ENCODE peak calls at places on chromosomes 12 and 14, in five cellular contexts. A is CD4-positive, CD25-positive, alpha-beta regulatory T cell; P is ACHN; L is lower leg skin; B is HCEC 1CT. I is an unnamed sample.

GRCh38 chr14:74882103-74882920 is 596 bp downstream of the DLST start:
- DNase-seq in P (peak), B (peak), A (peak), L (peak), I (peak)

GRCh38 chr12:106030210-106031175 is 108.3 kb downstream of the NUAK1 start:
- DNase-seq in P (peak), B (peak), L (no peak), A (no peak), I (no peak)

GRCh38 chr12:108523365-108523764 is 8.3 kb downstream of the FICD start:
- DNase-seq in L (no peak), B (no peak), A (no peak), P (no peak), I (no peak)

GRCh38 chr12:121388421-121388981 is 11.4 kb upstream of the RNF34 start:
- DNase-seq in B (peak), L (no peak), A (no peak), P (no peak), I (no peak)

GRCh38 chr12:76391461-76391860 is 43.2 kb upstream of the BBS10 start:
- DNase-seq in P (no peak), B (no peak), A (no peak), L (no peak), I (no peak)

GRCh38 chr14:77979666-77980351 is 179.9 kb downstream of the ADCK1 start:
- DNase-seq in B (no peak), L (no peak), A (no peak), P (no peak), I (no peak)

GRCh38 chr14:74407021-74407800 is 18.8 kb downstream of the SYNDIG1L start:
- DNase-seq in A (no peak), P (no peak), L (no peak), B (no peak), I (no peak)

GRCh38 chr12:107318804-107319535 is 225.6 kb upstream of the CRY1 start:
- DNase-seq in A (no peak), L (peak), B (no peak), P (peak), I (peak)

GRCh38 chr12:49623142-49623899 is at the start of gene PRPF40B:
- DNase-seq in B (peak), P (peak), L (peak), A (peak), I (peak)

GRCh38 chr12:113924341-113924740 is 41.8 kb downstream of the RBM19 start:
- DNase-seq in P (no peak), L (no peak), B (no peak), A (no peak), I (no peak)

GRCh38 chr14:26163761-26164160 is 434.1 kb downstream of the NOVA1 start:
- DNase-seq in L (no peak), B (peak), A (no peak), P (peak), I (no peak)

GRCh38 chr12:96766232-96766631 is 140.8 kb upstream of the NEDD1 start:
- DNase-seq in B (peak), L (no peak), P (peak), A (no peak), I (no peak)

GRCh38 chr12:111448266-111448830 is 42.6 kb downstream of the SH2B3 start:
- DNase-seq in L (peak), A (no peak), P (no peak), B (no peak), I (no peak)

GRCh38 chr14:87805315-87805723 is 187.7 kb downstream of the GALC start:
- DNase-seq in L (no peak), A (no peak), B (no peak), P (peak), I (no peak)

GRCh38 chr14:71321556-71322315 is 414.5 kb downstream of the PCNX1 start:
- DNase-seq in A (no peak), P (peak), B (peak), L (no peak), I (peak)

GRCh38 chr12:64102339-64102738 is 119.8 kb downstream of the KICS2 start:
- DNase-seq in P (no peak), B (peak), A (no peak), L (no peak), I (no peak)

GRCh38 chr14:103711516-103712431 is 3.5 kb downstream of the XRCC3 start:
- DNase-seq in L (no peak), B (no peak), P (no peak), A (no peak), I (no peak)

GRCh38 chr12:67590122-67590795 is 58.3 kb upstream of the DYRK2 start:
- DNase-seq in B (no peak), P (no peak), L (no peak), A (peak), I (no peak)

GRCh38 chr12:131950182-131950913 is 606 bp downstream of the EP400 start:
- DNase-seq in L (peak), B (no peak), P (peak), A (peak), I (no peak)

GRCh38 chr12:127625372-127625771 is 641.6 kb upstream of the TMEM132C start:
- DNase-seq in B (no peak), A (no peak), P (no peak), L (no peak), I (no peak)

GRCh38 chr12:60394680-60395079 is 798.9 kb downstream of the SLC16A7 start:
- DNase-seq in B (peak), P (no peak), L (no peak), A (no peak), I (no peak)

GRCh38 chr14:70192915-70193314 is 4.2 kb upstream of the SLC8A3 start:
- DNase-seq in P (no peak), A (no peak), B (no peak), L (no peak), I (no peak)

GRCh38 chr12:48002773-48003218 is 1.5 kb downstream of the COL2A1 start:
- DNase-seq in L (peak), P (peak), A (no peak), B (no peak), I (no peak)

GRCh38 chr14:90388437-90388836 is 8.4 kb upstream of the CALM1 start:
- DNase-seq in L (no peak), P (peak), A (no peak), B (peak), I (no peak)

GRCh38 chr14:104262515-104263514 is 124.4 kb downstream of the KIF26A start:
- DNase-seq in A (no peak), B (no peak), P (no peak), L (peak), I (no peak)

GRCh38 chr14:76950043-76951020 is 78.2 kb downstream of the IRF2BPL start:
- DNase-seq in P (peak), A (no peak), B (peak), L (no peak), I (no peak)

GRCh38 chr12:131157739-131158138 is 204.0 kb downstream of the ADGRD1 start:
- DNase-seq in L (no peak), B (no peak), P (no peak), A (no peak), I (no peak)

GRCh38 chr12:2382391-2383155 is 329.8 kb downstream of the CACNA1C start:
- DNase-seq in P (peak), B (peak), A (no peak), L (peak), I (no peak)

GRCh38 chr14:103703433-103704385 is 11.5 kb downstream of the XRCC3 start:
- DNase-seq in B (no peak), L (no peak), P (no peak), A (no peak), I (no peak)

GRCh38 chr12:47808574-47809380 is 10.9 kb downstream of the HDAC7 start:
- DNase-seq in B (peak), L (no peak), A (peak), P (peak), I (no peak)

GRCh38 chr12:117408161-117408791 is 46.9 kb upstream of the NOS1 start:
- DNase-seq in B (no peak), A (no peak), L (no peak), P (peak), I (no peak)

GRCh38 chr14:58082491-58083098 is 69.4 kb downstream of the ARMH4 start:
- DNase-seq in A (no peak), L (no peak), P (peak), B (peak), I (no peak)

GRCh38 chr14:69484444-69485113 is at the start of gene PLEKHD1:
- DNase-seq in B (no peak), L (no peak), P (no peak), A (no peak), I (peak)

GRCh38 chr12:59084758-59085383 is 164.6 kb upstream of the LRIG3 start:
- DNase-seq in L (no peak), P (no peak), B (no peak), A (no peak), I (no peak)

GRCh38 chr14:71231521-71232393 is 324.5 kb downstream of the PCNX1 start:
- DNase-seq in B (no peak), A (no peak), L (peak), P (no peak), I (no peak)

GRCh38 chr14:49363926-49364751 is 222.0 kb downstream of the RPS29 start:
- DNase-seq in B (no peak), A (no peak), L (no peak), P (no peak), I (no peak)

GRCh38 chr12:123131879-123132402 is 18.9 kb downstream of the PITPNM2 start:
- DNase-seq in L (no peak), A (peak), B (no peak), P (no peak), I (no peak)